ENCODE peak calls at places on chromosomes 5 and 9, in ten cellular contexts. U is prostate gland, A is heart left ventricle, F is A549, Z is right lobe of liver, X is HCT116, O is IMR-90, R is thyroid gland, J is adrenal gland, W is body of pancreas. I is an unnamed sample.

GRCh38 chr9:113568481-113569321 is 105.2 kb downstream of the RGS3 start:
- DNase-seq in U (no peak), A (peak; percentile 69), F (no peak), Z (no peak), X (no peak), O (peak; percentile 43), R (no peak), J (no peak), W (peak; percentile 7), I (no peak)

GRCh38 chr9:102855646-102856045 is 139.5 kb upstream of the CYLC2 start:
- DNase-seq in U (no peak), A (no peak), F (no peak), Z (no peak), X (no peak), O (no peak), R (no peak), J (no peak), W (no peak), I (no peak)

GRCh38 chr5:14367364-14367763 is 214.2 kb upstream of the OTULINL start:
- DNase-seq in U (no peak), A (no peak), F (no peak), Z (no peak), X (no peak), O (no peak), R (no peak), J (no peak), W (no peak), I (no peak)

GRCh38 chr5:139670369-139671095 is 22.4 kb downstream of the CXXC5 start:
- DNase-seq in U (no peak), A (no peak), F (no peak), Z (no peak), X (no peak), O (no peak), R (no peak), J (no peak), W (peak; percentile 56), I (no peak)

GRCh38 chr5:60332244-60333018 is 367.5 kb downstream of the DEPDC1B start:
- DNase-seq in U (no peak), A (no peak), F (no peak), Z (no peak), X (no peak), O (peak; percentile 37), R (no peak), J (no peak), W (no peak), I (no peak)

GRCh38 chr5:41457094-41457493 is 53.3 kb downstream of the PLCXD3 start:
- DNase-seq in U (no peak), A (peak; percentile 76), F (no peak), Z (no peak), X (no peak), O (no peak), R (no peak), J (no peak), W (no peak), I (no peak)

GRCh38 chr5:109907751-109908150 is 218.0 kb downstream of the MAN2A1 start:
- DNase-seq in U (no peak), A (no peak), F (no peak), Z (no peak), X (no peak), O (peak; percentile 13), R (no peak), J (no peak), W (no peak), I (no peak)

GRCh38 chr9:90987566-90987965 is 185.9 kb downstream of the SYK start:
- DNase-seq in U (peak; percentile 66), A (no peak), F (no peak), Z (no peak), X (no peak), O (no peak), R (peak; percentile 29), J (no peak), W (no peak), I (no peak)

GRCh38 chr9:89593776-89594427 is 10.9 kb upstream of the GADD45G start:
- DNase-seq in U (no peak), A (peak; percentile 52), F (peak; percentile 56), Z (peak; percentile 62), X (no peak), O (peak; percentile 7), R (peak; percentile 49), J (no peak), W (peak; percentile 77), I (no peak)

GRCh38 chr9:121958530-121958929 is 134.6 kb downstream of the TTLL11 start:
- DNase-seq in U (no peak), A (no peak), F (no peak), Z (no peak), X (no peak), O (peak; percentile 21), R (no peak), J (no peak), W (no peak), I (no peak)

GRCh38 chr9:133738039-133738805 is at the start of gene SARDH:
- DNase-seq in U (no peak), A (peak; percentile 53), F (no peak), Z (peak; percentile 86), X (no peak), O (peak; percentile 47), R (peak; percentile 80), J (no peak), W (peak; percentile 82), I (peak; percentile 87)

GRCh38 chr5:1282139-1282992 is 12.5 kb downstream of the TERT start:
- DNase-seq in U (peak; percentile 83), A (peak; percentile 70), F (no peak), Z (no peak), X (no peak), O (no peak), R (peak; percentile 17), J (no peak), W (no peak), I (peak; percentile 31)

GRCh38 chr5:175900131-175900530 is 28.8 kb downstream of the CPLX2 start:
- DNase-seq in U (peak; percentile 21), A (no peak), F (no peak), Z (no peak), X (no peak), O (no peak), R (no peak), J (no peak), W (no peak), I (no peak)

GRCh38 chr5:144194148-144194547 is 23.5 kb downstream of the KCTD16 start:
- DNase-seq in U (no peak), A (no peak), F (no peak), Z (no peak), X (no peak), O (no peak), R (no peak), J (no peak), W (no peak), I (no peak)

GRCh38 chr5:144187699-144188294 is 17.1 kb downstream of the KCTD16 start:
- DNase-seq in U (peak; percentile 12), A (peak; percentile 36), F (peak; percentile 89), Z (peak; percentile 36), X (no peak), O (peak; percentile 99), R (peak; percentile 53), J (peak; percentile 50), W (peak; percentile 53), I (peak; percentile 37)

GRCh38 chr5:144191461-144191860 is 20.8 kb downstream of the KCTD16 start:
- DNase-seq in U (no peak), A (no peak), F (no peak), Z (no peak), X (no peak), O (no peak), R (no peak), J (no peak), W (no peak), I (no peak)

GRCh38 chr5:144191998-144192397 is 21.3 kb downstream of the KCTD16 start:
- DNase-seq in U (no peak), A (no peak), F (peak; percentile 91), Z (no peak), X (peak; percentile 65), O (peak; percentile 87), R (no peak), J (no peak), W (no peak), I (no peak)

GRCh38 chr5:144189800-144190429 is 19.2 kb downstream of the KCTD16 start:
- DNase-seq in U (no peak), A (no peak), F (peak; percentile 91), Z (peak; percentile 36), X (no peak), O (peak; percentile 93), R (no peak), J (peak; percentile 40), W (no peak), I (no peak)
- TF ChIP-seq POLR2A in U (no peak), A (no peak), F (no peak), Z (no peak), X (no peak), O (no peak), R (no peak), J (no peak), W (no peak), I (no peak)

GRCh38 chr5:114101153-114101552 is 260.7 kb upstream of the KCNN2 start:
- DNase-seq in U (peak; percentile 47), A (no peak), F (peak; percentile 34), Z (no peak), X (peak; percentile 26), O (peak; percentile 80), R (no peak), J (peak; percentile 39), W (peak; percentile 48), I (no peak)
- TF ChIP-seq CTCF in U (no peak), A (peak; percentile 52), F (peak; percentile 37), Z (peak; percentile 56), X (peak; percentile 50), O (peak; percentile 82), R (no peak), J (peak; percentile 73), W (peak; percentile 24), I (no peak)

GRCh38 chr5:158821321-158821720 is 278.4 kb downstream of the EBF1 start:
- DNase-seq in U (no peak), A (no peak), F (no peak), Z (no peak), X (no peak), O (no peak), R (no peak), J (no peak), W (no peak), I (no peak)

GRCh38 chr5:158819840-158820620 is 279.7 kb downstream of the EBF1 start:
- DNase-seq in U (no peak), A (no peak), F (no peak), Z (no peak), X (no peak), O (peak; percentile 33), R (no peak), J (no peak), W (no peak), I (no peak)

GRCh38 chr5:158822099-158822498 is 277.6 kb downstream of the EBF1 start:
- DNase-seq in U (no peak), A (no peak), F (no peak), Z (no peak), X (no peak), O (no peak), R (no peak), J (no peak), W (no peak), I (no peak)

GRCh38 chr5:158819095-158819494 is 280.6 kb downstream of the EBF1 start:
- DNase-seq in U (no peak), A (no peak), F (no peak), Z (no peak), X (no peak), O (no peak), R (no peak), J (no peak), W (no peak), I (no peak)

GRCh38 chr5:158820891-158821290 is 278.8 kb downstream of the EBF1 start:
- DNase-seq in U (no peak), A (no peak), F (no peak), Z (no peak), X (no peak), O (no peak), R (no peak), J (no peak), W (no peak), I (no peak)
- H3K4me3 ChIP-seq in U (no peak overlapping the region), A (no peak overlapping the region), F (no peak overlapping the region), Z (no peak overlapping the region), X (no peak overlapping the region), O (no peak overlapping the region), R (no peak overlapping the region), J (no peak overlapping the region), W (no peak overlapping the region), I (no peak overlapping the region)

GRCh38 chr5:168135897-168136296 is 155.5 kb upstream of the WWC1 start:
- DNase-seq in U (no peak), A (no peak), F (no peak), Z (no peak), X (no peak), O (no peak), R (no peak), J (no peak), W (no peak), I (no peak)
- TF ChIP-seq POLR2A in U (no peak), A (no peak), F (no peak), Z (no peak), X (no peak), O (no peak), R (no peak), J (no peak), W (no peak), I (no peak)

I was measured in lower leg skin.